ENCODE peak calls at places on chromosomes 6 and 20, in seven cellular contexts. T, L, U, M, N, C and E are unnamed samples.
A peak's percentile ranks its signal among the peaks of the same experiment; 100 is the strongest.

GRCh38 chr6:63516186-63516944 is 55.9 kb upstream of the LOC128125822 start:
- DNase-seq in C (no peak), N (no peak), U (no peak), L (peak; percentile 36), T (no peak), M (no peak), E (no peak)

GRCh38 chr6:43277643-43278523 is 20.2 kb upstream of the SLC22A7 start:
- DNase-seq in T (no peak), N (no peak), U (no peak), C (no peak), M (no peak), L (no peak), E (no peak)

GRCh38 chr20:8946036-8946926 is 122.6 kb upstream of the PLCB4 start:
- DNase-seq in M (no peak), L (no peak), N (no peak), T (no peak), C (no peak), U (no peak), E (no peak)

GRCh38 chr6:143224516-143224915 is 163.8 kb downstream of the AIG1 start:
- DNase-seq in U (no peak), M (no peak), T (no peak), C (no peak), N (no peak), L (no peak), E (no peak)

GRCh38 chr6:38272222-38272621 is 367.5 kb downstream of the BTBD9 start:
- DNase-seq in N (no peak), C (no peak), M (no peak), L (no peak), T (no peak), U (no peak), E (no peak)

GRCh38 chr6:160030103-160030502 is 61.2 kb downstream of the IGF2R start:
- DNase-seq in U (no peak), C (no peak), T (no peak), M (no peak), L (peak; percentile 96), N (no peak), E (no peak)

GRCh38 chr6:75208564-75209431 is 2.9 kb upstream of the COL12A1 start:
- DNase-seq in N (peak; percentile 85), U (peak; percentile 49), C (peak; percentile 81), L (peak; percentile 91), M (peak; percentile 4), T (peak; percentile 75), E (no peak)

GRCh38 chr6:159074120-159074684 is 29.4 kb upstream of the TAGAP start:
- DNase-seq in T (no peak), N (peak; percentile 36), C (no peak), L (peak; percentile 63), U (peak; percentile 58), M (no peak), E (no peak)

GRCh38 chr6:28648878-28649375 is 123.2 kb downstream of the GPX5 start:
- DNase-seq in C (no peak), L (no peak), N (no peak), U (no peak), M (no peak), T (no peak), E (no peak)

GRCh38 chr20:2141592-2142575 is 40.3 kb downstream of the STK35 start:
- DNase-seq in T (no peak), N (no peak), L (no peak), M (no peak), C (no peak), U (no peak), E (no peak)

GRCh38 chr20:61835301-61835700 is 230.4 kb downstream of the TAF4 start:
- DNase-seq in L (no peak), T (no peak), C (no peak), M (no peak), N (no peak), U (no peak), E (no peak)

GRCh38 chr6:70846207-70846835 is 110.5 kb downstream of the B3GAT2 start:
- DNase-seq in T (no peak), C (no peak), U (no peak), M (no peak), N (peak; percentile 4), L (no peak), E (no peak)

GRCh38 chr6:163162007-163162873 is 252.3 kb upstream of the QKI start:
- DNase-seq in T (no peak), L (no peak), N (no peak), U (no peak), C (no peak), M (no peak), E (no peak)

GRCh38 chr20:36941403-36941835 is 10.1 kb downstream of the SAMHD1 start:
- DNase-seq in C (no peak), L (peak; percentile 56), N (no peak), U (no peak), T (no peak), M (no peak), E (no peak)